ENCODE peak calls at places on chromosomes 5 and 9, in six cellular contexts. P, D, J, K, W and M are unnamed samples.
A peak's percentile ranks its signal among the peaks of the same experiment; 100 is the strongest.

GRCh38 chr5:58012103-58012502 is 447.8 kb downstream of the PLK2 start:
- DNase-seq in K (peak; percentile 6), J (no peak), W (no peak), D (no peak), P (no peak), M (no peak)

GRCh38 chr9:115999498-115999897 is 154.1 kb upstream of the PAPPA start:
- DNase-seq in J (no peak), W (no peak), P (no peak), K (peak; percentile 81), D (no peak), M (no peak)

GRCh38 chr5:139647406-139648204 is 544 bp upstream of the CXXC5 start:
- DNase-seq in W (no peak), D (no peak), J (no peak), P (no peak), K (no peak), M (no peak)

GRCh38 chr9:86176468-86176867 is 77.1 kb upstream of the GOLM1 start:
- DNase-seq in D (no peak), J (no peak), W (peak; percentile 31), P (no peak), K (peak; percentile 38), M (no peak)

GRCh38 chr5:180873628-180874520 is 12.8 kb upstream of the ZFP62 start:
- DNase-seq in W (peak; percentile 37), D (no peak), K (no peak), J (no peak), P (no peak), M (no peak)

GRCh38 chr9:127838375-127839078 is 15.9 kb downstream of the ENG start:
- DNase-seq in K (peak; percentile 69), W (peak; percentile 99), D (peak; percentile 65), P (no peak), J (no peak), M (no peak)

GRCh38 chr9:12904261-12905000 is 129.6 kb downstream of the LURAP1L start:
- DNase-seq in J (no peak), P (no peak), D (no peak), K (no peak), W (no peak), M (no peak)

GRCh38 chr9:652896-653295 is 188.6 kb upstream of the DMRT1 start:
- DNase-seq in W (no peak), J (no peak), K (no peak), D (no peak), P (no peak), M (no peak)

GRCh38 chr9:136533775-136534157 is 12.1 kb downstream of the NOTCH1 start:
- DNase-seq in W (no peak), P (no peak), J (no peak), D (no peak), K (no peak), M (no peak)

GRCh38 chr9:89046832-89047231 is 55.6 kb downstream of the S1PR3 start:
- DNase-seq in K (no peak), D (no peak), J (no peak), W (peak; percentile 82), P (no peak), M (no peak)

GRCh38 chr9:136091582-136092352 is 3.3 kb downstream of the NACC2 start:
- DNase-seq in P (no peak), D (no peak), W (peak; percentile 76), K (no peak), J (no peak), M (no peak)

GRCh38 chr5:133425183-133425582 is 187.2 kb downstream of the FSTL4 start:
- DNase-seq in K (no peak), D (no peak), P (no peak), J (peak; percentile 53), W (no peak), M (no peak)

GRCh38 chr9:137688725-137689124 is 69.9 kb downstream of the EHMT1 start:
- DNase-seq in P (no peak), J (no peak), W (peak; percentile 27), D (no peak), K (no peak), M (no peak)

GRCh38 chr9:137690939-137691647 is 72.3 kb downstream of the EHMT1 start:
- DNase-seq in J (no peak), K (no peak), P (no peak), W (no peak), D (no peak), M (no peak)

GRCh38 chr9:137688261-137688660 is 69.5 kb downstream of the EHMT1 start:
- DNase-seq in D (no peak), K (no peak), W (no peak), P (no peak), J (no peak), M (no peak)

GRCh38 chr9:137691648-137692357 is 73.0 kb downstream of the EHMT1 start:
- DNase-seq in J (no peak), W (no peak), K (no peak), D (no peak), P (no peak), M (no peak)

DNA sequence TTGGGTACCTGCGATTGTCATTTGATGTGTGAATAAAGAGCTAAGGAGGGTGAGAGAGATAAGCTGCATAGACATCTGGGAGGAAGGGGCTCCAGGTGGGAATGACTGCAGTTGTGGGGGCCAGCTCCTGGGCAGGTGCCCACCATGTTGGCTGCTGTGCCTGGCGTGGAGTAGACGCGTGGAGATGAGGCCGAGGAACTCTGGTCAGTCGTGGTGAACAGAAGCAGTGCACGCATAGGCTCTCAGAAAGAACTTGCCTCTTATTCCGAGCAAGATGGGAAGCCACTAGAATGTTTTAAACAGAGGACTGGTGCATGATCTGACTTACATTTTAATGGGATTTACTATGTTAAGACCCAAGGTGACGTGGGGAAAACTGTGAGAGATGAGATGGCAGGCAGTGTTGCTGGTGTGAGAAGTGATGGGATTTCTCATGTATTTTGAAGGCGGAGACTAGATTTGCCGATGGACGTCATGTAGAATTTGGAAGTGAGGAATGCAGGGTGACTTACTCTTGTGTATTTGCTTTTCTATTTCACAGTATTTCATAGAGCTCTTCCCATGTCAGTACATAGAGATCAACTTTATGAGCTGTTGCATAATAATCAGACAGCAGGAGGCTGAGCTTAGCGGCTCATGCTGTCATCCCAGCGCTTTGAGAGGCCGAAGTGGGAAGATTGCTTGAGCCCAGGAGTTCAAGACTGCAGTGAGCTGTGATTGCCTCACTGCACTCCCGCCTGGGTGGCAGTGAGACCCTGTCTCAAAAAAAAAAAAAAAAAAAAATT is 71.1 kb downstream of the EHMT1 start:
- DNase-seq in J (no peak), W (peak; percentile 94), D (peak; percentile 23), P (no peak), K (peak; percentile 31), M (peak; percentile 36)
- H3K27ac ChIP-seq in J (no peak overlapping the region), W (peak overlapping the region; percentile 94), D (no peak overlapping the region), P (no peak overlapping the region), K (no peak overlapping the region), M (peak overlapping the region; percentile 72)

DNA sequence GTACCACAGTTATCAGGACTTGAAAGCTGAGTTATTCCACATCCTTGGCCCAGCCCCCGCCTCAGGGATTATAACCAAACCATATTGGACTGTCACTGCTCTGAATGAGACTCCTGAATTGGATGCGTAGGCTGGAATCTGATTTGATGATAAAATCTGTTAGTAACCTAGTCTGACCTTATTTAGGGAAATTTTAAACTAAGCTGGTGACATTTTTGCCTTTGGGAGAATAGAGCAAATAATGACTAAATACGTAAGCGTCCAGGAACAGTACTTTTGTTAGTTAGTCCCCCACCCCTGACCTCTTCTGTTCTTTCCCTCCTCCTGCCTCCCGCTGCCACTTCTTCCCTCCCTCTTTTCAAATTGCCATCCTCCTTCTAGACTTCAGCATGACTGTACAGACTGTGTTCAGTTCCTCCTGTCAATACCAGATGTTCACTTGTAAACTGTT is 92.6 kb downstream of the TLE4 start:
- DNase-seq in J (no peak), P (no peak), K (peak; percentile 50), D (no peak), W (no peak), M (no peak)
- H3K27ac ChIP-seq in J (no peak overlapping the region), P (no peak overlapping the region), K (no peak overlapping the region), D (no peak overlapping the region), W (no peak overlapping the region), M (no peak overlapping the region)

GRCh38 chr5:62682059-62682458 is 103.4 kb downstream of the LRRC70 start:
- DNase-seq in P (no peak), W (no peak), D (no peak), J (no peak), K (no peak), M (no peak)
- H3K27ac ChIP-seq in P (no peak overlapping the region), W (no peak overlapping the region), D (no peak overlapping the region), J (no peak overlapping the region), K (no peak overlapping the region), M (no peak overlapping the region)

GRCh38 chr9:120627073-120627472 is 47.1 kb upstream of the CDK5RAP2 start:
- DNase-seq in W (no peak), P (no peak), J (no peak), K (no peak), D (no peak), M (no peak)
- H3K27ac ChIP-seq in W (no peak overlapping the region), P (peak overlapping the region; percentile 59), J (no peak overlapping the region), K (no peak overlapping the region), D (no peak overlapping the region), M (no peak overlapping the region)

GRCh38 chr5:154694159-154694558 is 61.0 kb upstream of the LARP1 start:
- DNase-seq in W (no peak), J (no peak), P (no peak), D (no peak), K (no peak), M (no peak)
- H3K27ac ChIP-seq in W (no peak overlapping the region), J (no peak overlapping the region), P (no peak overlapping the region), D (no peak overlapping the region), K (no peak overlapping the region), M (no peak overlapping the region)

DNA sequence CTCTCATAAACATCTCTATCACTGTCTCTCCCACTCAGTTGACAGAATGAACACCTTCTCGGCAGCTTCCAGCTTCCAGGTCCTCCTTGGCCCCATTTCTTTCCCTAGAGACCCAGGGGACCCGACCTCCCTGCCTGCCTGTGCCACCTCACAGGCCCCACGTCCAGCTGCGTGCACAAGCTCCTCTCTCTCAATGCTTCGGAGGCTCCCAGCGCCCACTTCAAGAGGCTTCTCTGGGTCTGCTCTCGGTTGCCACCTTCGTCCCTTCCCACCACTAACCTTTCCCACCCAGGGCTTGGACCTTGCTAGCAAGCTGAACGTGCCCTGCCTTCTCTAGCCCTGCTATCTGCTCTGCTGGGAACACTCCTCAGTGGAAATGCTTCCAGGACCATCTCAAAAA is 2.8 kb upstream of the N4BP3 start:
- DNase-seq in P (no peak), W (no peak), D (no peak), K (no peak), J (no peak), M (no peak)
- H3K27ac ChIP-seq in P (no peak overlapping the region), W (no peak overlapping the region), D (no peak overlapping the region), K (no peak overlapping the region), J (no peak overlapping the region), M (no peak overlapping the region)

GRCh38 chr9:78188594-78188993 is 47.3 kb upstream of the CEP78 start:
- DNase-seq in D (no peak), J (no peak), W (no peak), K (no peak), P (no peak), M (no peak)
- H3K27ac ChIP-seq in D (no peak overlapping the region), J (no peak overlapping the region), W (no peak overlapping the region), K (no peak overlapping the region), P (no peak overlapping the region), M (no peak overlapping the region)

GRCh38 chr9:130296783-130297055 is 31.2 kb downstream of the HMCN2 start:
- DNase-seq in J (no peak), D (no peak), P (no peak), W (no peak), K (no peak), M (no peak)
- H3K27ac ChIP-seq in J (no peak overlapping the region), D (no peak overlapping the region), P (no peak overlapping the region), W (no peak overlapping the region), K (no peak overlapping the region), M (no peak overlapping the region)